ENCODE peak calls at places on chromosomes 5 and 9, in five cellular contexts. S is brain pericyte, E is A549, F is T-cell, Z is DMS153. K is an unnamed sample.

GRCh38 chr9:134889386-134890214 is 9.0 kb downstream of the FCN2 start:
- DNase-seq in S (no peak), E (no peak), F (no peak), Z (no peak), K (no peak)

GRCh38 chr9:126979461-126979860 is 64.9 kb downstream of the RALGPS1 start:
- DNase-seq in S (no peak), E (no peak), F (no peak), Z (no peak), K (no peak)

GRCh38 chr5:93070938-93071337 is 510.1 kb downstream of the NR2F1-AS1 start:
- DNase-seq in S (no peak), E (no peak), F (no peak), Z (peak), K (no peak)

GRCh38 chr9:37582548-37583157 is 6.5 kb upstream of the FBXO10 start:
- DNase-seq in S (no peak), E (peak), F (no peak), Z (peak), K (no peak)

GRCh38 chr5:95172659-95173058 is 112.2 kb downstream of the MCTP1 start:
- DNase-seq in S (no peak), E (no peak), F (no peak), Z (no peak), K (no peak)

GRCh38 chr9:119251951-119252350 is 117.3 kb downstream of the BRINP1 start:
- DNase-seq in S (no peak), E (no peak), F (no peak), Z (no peak), K (no peak)

GRCh38 chr5:132405646-132406045 is 36.1 kb downstream of the SLC22A5 start:
- DNase-seq in S (no peak), E (no peak), F (no peak), Z (no peak), K (no peak)

GRCh38 chr5:103362211-103362610 is 103.6 kb downstream of the MACIR start:
- DNase-seq in S (no peak), E (no peak), F (no peak), Z (no peak), K (no peak)

GRCh38 chr5:179780343-179780742 is 13.4 kb upstream of the LTC4S start:
- DNase-seq in S (no peak), E (no peak), F (no peak), Z (no peak), K (no peak)

GRCh38 chr5:110590187-110590586 is 136.3 kb downstream of the TMEM232 start:
- DNase-seq in S (no peak), E (no peak), F (no peak), Z (no peak), K (no peak)

GRCh38 chr9:132879443-132880310 is 979 bp downstream of the SPACA9 start:
- DNase-seq in S (no peak), E (no peak), F (no peak), Z (no peak), K (no peak)

GRCh38 chr5:14744296-14745187 is 80.0 kb downstream of the OTULIN start:
- DNase-seq in S (no peak), E (no peak), F (no peak), Z (no peak), K (no peak)

GRCh38 chr5:72252574-72253155 is 67.4 kb downstream of the MRPS27 start:
- DNase-seq in S (no peak), E (no peak), F (no peak), Z (no peak), K (no peak)

GRCh38 chr9:91419222-91420191 is 4.1 kb downstream of the NFIL3 start:
- DNase-seq in S (no peak), E (peak), F (no peak), Z (no peak), K (no peak)

GRCh38 chr9:91954841-91955471 is 4.9 kb upstream of the ROR2 start:
- DNase-seq in S (peak), E (peak), F (no peak), Z (peak), K (peak)

GRCh38 chr9:133680250-133680975 is 44.2 kb downstream of the DBH start:
- DNase-seq in S (no peak), E (no peak), F (no peak), Z (no peak), K (no peak)

GRCh38 chr9:4887556-4887955 is 94.8 kb downstream of the RCL1 start:
- DNase-seq in S (no peak), E (no peak), F (no peak), Z (no peak), K (no peak)

GRCh38 chr9:15642369-15642962 is 89.6 kb downstream of the CCDC171 start:
- DNase-seq in S (no peak), E (peak), F (no peak), Z (peak), K (no peak)

GRCh38 chr5:133128066-133128465 is 76.3 kb downstream of the HSPA4 start:
- DNase-seq in S (no peak), E (no peak), F (no peak), Z (no peak), K (no peak)

GRCh38 chr5:85293139-85293785 is 908.6 kb upstream of the EDIL3 start:
- DNase-seq in S (no peak), E (no peak), F (no peak), Z (no peak), K (no peak)

GRCh38 chr9:122939611-122940010 is 1.2 kb upstream of the RABGAP1 start:
- DNase-seq in S (no peak), E (no peak), F (no peak), Z (no peak), K (no peak)